ENCODE peak calls at places on chromosomes 12 and 14, in nine cellular contexts. One of them, this sample, is unnamed.

GRCh38 chr14:22839159-22839779 is 2.9 kb downstream of the MMP14 start:
- DNase-seq in IMR-90: peak; percentile 54
- DNase-seq in CD8-positive, alpha-beta T cell: no peak
- DNase-seq in endodermal cell: no peak
- DNase-seq in CD8-positive, alpha-beta memory T cell: no peak
- DNase-seq in GM23248: peak; percentile 60
- DNase-seq in aorta: no peak
- DNase-seq in tibial artery: peak; percentile 85
- DNase-seq in heart left ventricle: no peak
- DNase-seq in this sample: peak; percentile 90

GRCh38 chr12:67750528-67751183 is 102.1 kb downstream of the DYRK2 start:
- DNase-seq in IMR-90: no peak
- DNase-seq in CD8-positive, alpha-beta T cell: no peak
- DNase-seq in endodermal cell: no peak
- DNase-seq in CD8-positive, alpha-beta memory T cell: no peak
- DNase-seq in GM23248: peak; percentile 13
- DNase-seq in aorta: no peak
- DNase-seq in tibial artery: no peak
- DNase-seq in heart left ventricle: no peak
- DNase-seq in this sample: no peak

GRCh38 chr12:96172981-96173380 is 21.2 kb upstream of the ELK3 start:
- DNase-seq in IMR-90: no peak
- DNase-seq in CD8-positive, alpha-beta T cell: no peak
- DNase-seq in endodermal cell: no peak
- DNase-seq in CD8-positive, alpha-beta memory T cell: no peak
- DNase-seq in GM23248: no peak
- DNase-seq in aorta: no peak
- DNase-seq in tibial artery: no peak
- DNase-seq in heart left ventricle: no peak
- DNase-seq in this sample: no peak

GRCh38 chr12:124917135-124917840 is 2.8 kb upstream of the UBC start:
- DNase-seq in IMR-90: peak; percentile 100
- DNase-seq in CD8-positive, alpha-beta T cell: peak; percentile 87
- DNase-seq in endodermal cell: peak; percentile 100
- DNase-seq in CD8-positive, alpha-beta memory T cell: peak; percentile 96
- DNase-seq in GM23248: peak; percentile 100
- DNase-seq in aorta: peak; percentile 99
- DNase-seq in tibial artery: peak; percentile 98
- DNase-seq in heart left ventricle: peak; percentile 98
- DNase-seq in this sample: peak; percentile 99

GRCh38 chr12:554001-554285 is 94.2 kb downstream of the B4GALNT3 start:
- DNase-seq in IMR-90: no peak
- DNase-seq in CD8-positive, alpha-beta T cell: no peak
- DNase-seq in endodermal cell: no peak
- DNase-seq in CD8-positive, alpha-beta memory T cell: no peak
- DNase-seq in GM23248: no peak
- DNase-seq in aorta: peak; percentile 30
- DNase-seq in tibial artery: no peak
- DNase-seq in heart left ventricle: no peak
- DNase-seq in this sample: no peak

GRCh38 chr14:51639668-51640316 is 11.9 kb upstream of the FRMD6 start:
- DNase-seq in IMR-90: no peak
- DNase-seq in CD8-positive, alpha-beta T cell: no peak
- DNase-seq in endodermal cell: no peak
- DNase-seq in CD8-positive, alpha-beta memory T cell: no peak
- DNase-seq in GM23248: no peak
- DNase-seq in aorta: no peak
- DNase-seq in tibial artery: no peak
- DNase-seq in heart left ventricle: no peak
- DNase-seq in this sample: no peak

GRCh38 chr12:67705394-67706370 is 57.1 kb downstream of the DYRK2 start:
- DNase-seq in IMR-90: peak; percentile 82
- DNase-seq in CD8-positive, alpha-beta T cell: no peak
- DNase-seq in endodermal cell: no peak
- DNase-seq in CD8-positive, alpha-beta memory T cell: no peak
- DNase-seq in GM23248: peak; percentile 67
- DNase-seq in aorta: no peak
- DNase-seq in tibial artery: no peak
- DNase-seq in heart left ventricle: peak; percentile 52
- DNase-seq in this sample: no peak

GRCh38 chr14:74569826-74570591 is 42.0 kb downstream of the LTBP2 start:
- DNase-seq in IMR-90: peak; percentile 21
- DNase-seq in CD8-positive, alpha-beta T cell: no peak
- DNase-seq in endodermal cell: no peak
- DNase-seq in CD8-positive, alpha-beta memory T cell: no peak
- DNase-seq in GM23248: peak; percentile 28
- DNase-seq in aorta: peak; percentile 65
- DNase-seq in tibial artery: no peak
- DNase-seq in heart left ventricle: no peak
- DNase-seq in this sample: peak; percentile 88

GRCh38 chr14:34981743-34982420 is 910 bp upstream of the SRP54 start:
- DNase-seq in IMR-90: peak; percentile 50
- DNase-seq in CD8-positive, alpha-beta T cell: peak; percentile 31
- DNase-seq in endodermal cell: peak; percentile 76
- DNase-seq in CD8-positive, alpha-beta memory T cell: peak; percentile 59
- DNase-seq in GM23248: peak; percentile 73
- DNase-seq in aorta: peak; percentile 48
- DNase-seq in tibial artery: peak; percentile 22
- DNase-seq in heart left ventricle: no peak
- DNase-seq in this sample: no peak

GRCh38 chr12:105378821-105379400 is 48.4 kb downstream of the C12orf75 start:
- DNase-seq in IMR-90: no peak
- DNase-seq in CD8-positive, alpha-beta T cell: no peak
- DNase-seq in endodermal cell: peak; percentile 68
- DNase-seq in CD8-positive, alpha-beta memory T cell: no peak
- DNase-seq in GM23248: peak; percentile 47
- DNase-seq in aorta: no peak
- DNase-seq in tibial artery: no peak
- DNase-seq in heart left ventricle: no peak
- DNase-seq in this sample: no peak

GRCh38 chr12:79691299-79692248 is 810 bp upstream of the PAWR start:
- DNase-seq in IMR-90: peak; percentile 93
- DNase-seq in CD8-positive, alpha-beta T cell: no peak
- DNase-seq in endodermal cell: peak; percentile 73
- DNase-seq in CD8-positive, alpha-beta memory T cell: no peak
- DNase-seq in GM23248: peak; percentile 96
- DNase-seq in aorta: no peak
- DNase-seq in tibial artery: no peak
- DNase-seq in heart left ventricle: peak; percentile 31
- DNase-seq in this sample: peak; percentile 93

GRCh38 chr14:30211326-30211725 is 283.7 kb upstream of the PRKD1 start:
- DNase-seq in IMR-90: peak; percentile 34
- DNase-seq in CD8-positive, alpha-beta T cell: no peak
- DNase-seq in endodermal cell: no peak
- DNase-seq in CD8-positive, alpha-beta memory T cell: no peak
- DNase-seq in GM23248: peak; percentile 52
- DNase-seq in aorta: no peak
- DNase-seq in tibial artery: no peak
- DNase-seq in heart left ventricle: no peak
- DNase-seq in this sample: no peak

GRCh38 chr12:113577464-113578121 is 105.9 kb upstream of the LHX5 start:
- DNase-seq in IMR-90: no peak
- DNase-seq in CD8-positive, alpha-beta T cell: no peak
- DNase-seq in endodermal cell: peak; percentile 49
- DNase-seq in CD8-positive, alpha-beta memory T cell: no peak
- DNase-seq in GM23248: no peak
- DNase-seq in aorta: no peak
- DNase-seq in tibial artery: no peak
- DNase-seq in heart left ventricle: no peak
- DNase-seq in this sample: no peak

GRCh38 chr14:104882325-104882973 is 17.4 kb downstream of the CEP170B start:
- DNase-seq in IMR-90: no peak
- DNase-seq in CD8-positive, alpha-beta T cell: no peak
- DNase-seq in endodermal cell: peak; percentile 91
- DNase-seq in CD8-positive, alpha-beta memory T cell: peak; percentile 36
- DNase-seq in GM23248: no peak
- DNase-seq in aorta: peak; percentile 38
- DNase-seq in tibial artery: no peak
- DNase-seq in heart left ventricle: no peak
- DNase-seq in this sample: peak; percentile 81

GRCh38 chr12:4172999-4173398 is 100.6 kb upstream of the CCND2 start:
- DNase-seq in IMR-90: peak; percentile 26
- DNase-seq in CD8-positive, alpha-beta T cell: no peak
- DNase-seq in endodermal cell: peak; percentile 20
- DNase-seq in CD8-positive, alpha-beta memory T cell: no peak
- DNase-seq in GM23248: peak; percentile 14
- DNase-seq in aorta: no peak
- DNase-seq in tibial artery: no peak
- DNase-seq in heart left ventricle: no peak
- DNase-seq in this sample: no peak

GRCh38 chr12:101040936-101041335 is 169.1 kb downstream of the SLC5A8 start:
- DNase-seq in IMR-90: no peak
- DNase-seq in CD8-positive, alpha-beta T cell: no peak
- DNase-seq in endodermal cell: no peak
- DNase-seq in CD8-positive, alpha-beta memory T cell: no peak
- DNase-seq in GM23248: peak; percentile 29
- DNase-seq in aorta: no peak
- DNase-seq in tibial artery: no peak
- DNase-seq in heart left ventricle: no peak
- DNase-seq in this sample: peak; percentile 40

GRCh38 chr12:11650279-11650696 is 814 bp downstream of the ETV6 start:
- DNase-seq in IMR-90: no peak
- DNase-seq in CD8-positive, alpha-beta T cell: no peak
- DNase-seq in endodermal cell: no peak
- DNase-seq in CD8-positive, alpha-beta memory T cell: no peak
- DNase-seq in GM23248: no peak
- DNase-seq in aorta: peak; percentile 59
- DNase-seq in tibial artery: no peak
- DNase-seq in heart left ventricle: peak; percentile 49
- DNase-seq in this sample: no peak

GRCh38 chr14:103260629-103261124 is 73.4 kb upstream of the EIF5 start:
- DNase-seq in IMR-90: peak; percentile 63
- DNase-seq in CD8-positive, alpha-beta T cell: no peak
- DNase-seq in endodermal cell: no peak
- DNase-seq in CD8-positive, alpha-beta memory T cell: no peak
- DNase-seq in GM23248: peak; percentile 75
- DNase-seq in aorta: peak; percentile 73
- DNase-seq in tibial artery: peak; percentile 53
- DNase-seq in heart left ventricle: peak; percentile 67
- DNase-seq in this sample: peak; percentile 45

GRCh38 chr14:69052181-69052601 is 73.1 kb upstream of the ACTN1 start:
- DNase-seq in IMR-90: no peak
- DNase-seq in CD8-positive, alpha-beta T cell: no peak
- DNase-seq in endodermal cell: peak; percentile 60
- DNase-seq in CD8-positive, alpha-beta memory T cell: no peak
- DNase-seq in GM23248: no peak
- DNase-seq in aorta: no peak
- DNase-seq in tibial artery: no peak
- DNase-seq in heart left ventricle: no peak
- DNase-seq in this sample: no peak

GRCh38 chr14:77107228-77107627 is 9.2 kb downstream of the CIPC start:
- DNase-seq in IMR-90: no peak
- DNase-seq in CD8-positive, alpha-beta T cell: no peak
- DNase-seq in endodermal cell: no peak
- DNase-seq in CD8-positive, alpha-beta memory T cell: no peak
- DNase-seq in GM23248: peak; percentile 21
- DNase-seq in aorta: no peak
- DNase-seq in tibial artery: peak; percentile 47
- DNase-seq in heart left ventricle: no peak
- DNase-seq in this sample: no peak
- H3K36me3 ChIP-seq in IMR-90: peaks cover 10% of the 10 kb centered on the region
- H3K36me3 ChIP-seq in CD8-positive, alpha-beta T cell: peaks cover 8% of the 10 kb centered on the region
- H3K36me3 ChIP-seq in endodermal cell: peaks cover 49% of the 10 kb centered on the region
- H3K36me3 ChIP-seq in CD8-positive, alpha-beta memory T cell: peaks cover 14% of the 10 kb centered on the region
- H3K36me3 ChIP-seq in GM23248: peaks cover 7% of the 10 kb centered on the region
- H3K36me3 ChIP-seq in aorta: peaks cover 3% of the 10 kb centered on the region
- H3K36me3 ChIP-seq in tibial artery: peaks cover 46% of the 10 kb centered on the region
- H3K36me3 ChIP-seq in heart left ventricle: no peaks in the 10 kb centered on the region
- H3K36me3 ChIP-seq in this sample: peaks cover 9% of the 10 kb centered on the region

DNA sequence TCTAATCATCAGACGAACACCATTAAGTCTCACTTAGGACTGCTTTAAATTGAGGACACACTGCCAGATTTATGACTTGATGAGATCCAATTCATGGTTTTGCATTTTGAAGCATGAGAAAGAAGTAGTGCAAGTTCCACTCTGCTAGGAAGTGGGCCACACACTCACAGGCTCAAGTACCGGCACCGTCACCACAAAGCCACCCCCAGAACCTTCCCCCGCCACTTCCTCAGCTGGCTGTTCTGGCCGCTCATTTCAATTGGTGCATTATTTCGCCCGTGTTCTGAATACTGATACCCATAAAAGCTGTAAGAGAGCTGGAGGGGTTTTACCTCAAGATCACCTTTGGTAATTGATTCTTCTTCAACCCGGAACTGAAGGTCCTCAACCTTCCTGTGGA is 70.1 kb downstream of the CLIP1 start:
- DNase-seq in IMR-90: no peak
- DNase-seq in CD8-positive, alpha-beta T cell: peak; percentile 9
- DNase-seq in endodermal cell: no peak
- DNase-seq in CD8-positive, alpha-beta memory T cell: no peak
- DNase-seq in GM23248: no peak
- DNase-seq in aorta: no peak
- DNase-seq in tibial artery: no peak
- DNase-seq in heart left ventricle: no peak
- DNase-seq in this sample: no peak
- H3K36me3 ChIP-seq in IMR-90: peaks cover 43% of the 10 kb centered on the region
- H3K36me3 ChIP-seq in CD8-positive, alpha-beta T cell: peaks cover 3% of the 10 kb centered on the region
- H3K36me3 ChIP-seq in endodermal cell: peaks cover 67% of the 10 kb centered on the region
- H3K36me3 ChIP-seq in CD8-positive, alpha-beta memory T cell: peaks cover 18% of the 10 kb centered on the region
- H3K36me3 ChIP-seq in GM23248: peaks cover 45% of the 10 kb centered on the region
- H3K36me3 ChIP-seq in aorta: peaks cover 6% of the 10 kb centered on the region
- H3K36me3 ChIP-seq in tibial artery: peaks cover 62% of the 10 kb centered on the region
- H3K36me3 ChIP-seq in heart left ventricle: no peaks in the 10 kb centered on the region
- H3K36me3 ChIP-seq in this sample: peaks cover 20% of the 10 kb centered on the region

DNA sequence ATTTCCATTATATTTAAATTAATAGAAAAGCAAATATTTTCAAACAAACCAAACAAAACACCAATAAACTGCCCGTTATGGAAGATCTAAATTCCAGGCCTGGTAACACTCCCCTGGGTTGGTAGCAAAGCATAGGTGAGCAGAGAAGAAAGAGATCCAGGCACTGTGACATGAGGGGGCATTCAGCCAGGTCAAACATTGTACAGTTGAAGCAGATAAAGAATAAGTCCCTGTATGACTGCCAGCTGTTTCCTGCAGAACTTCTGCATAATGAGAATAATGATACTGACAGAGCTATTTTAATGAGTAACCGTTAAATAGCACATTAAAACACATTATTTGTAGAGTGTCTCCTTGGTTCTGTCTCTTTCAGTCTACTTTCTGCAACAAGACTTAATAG is 35.4 kb downstream of the SLC38A1 start:
- DNase-seq in IMR-90: no peak
- DNase-seq in CD8-positive, alpha-beta T cell: no peak
- DNase-seq in endodermal cell: no peak
- DNase-seq in CD8-positive, alpha-beta memory T cell: no peak
- DNase-seq in GM23248: no peak
- DNase-seq in aorta: no peak
- DNase-seq in tibial artery: no peak
- DNase-seq in heart left ventricle: no peak
- DNase-seq in this sample: no peak
- H3K36me3 ChIP-seq in IMR-90: peaks cover 12% of the 10 kb centered on the region
- H3K36me3 ChIP-seq in CD8-positive, alpha-beta T cell: peaks cover 26% of the 10 kb centered on the region
- H3K36me3 ChIP-seq in endodermal cell: peaks cover 75% of the 10 kb centered on the region
- H3K36me3 ChIP-seq in CD8-positive, alpha-beta memory T cell: peaks cover 36% of the 10 kb centered on the region
- H3K36me3 ChIP-seq in GM23248: peaks cover 28% of the 10 kb centered on the region
- H3K36me3 ChIP-seq in aorta: peaks cover 1% of the 10 kb centered on the region
- H3K36me3 ChIP-seq in tibial artery: no peaks in the 10 kb centered on the region
- H3K36me3 ChIP-seq in heart left ventricle: no peaks in the 10 kb centered on the region
- H3K36me3 ChIP-seq in this sample: peaks cover 10% of the 10 kb centered on the region

DNA sequence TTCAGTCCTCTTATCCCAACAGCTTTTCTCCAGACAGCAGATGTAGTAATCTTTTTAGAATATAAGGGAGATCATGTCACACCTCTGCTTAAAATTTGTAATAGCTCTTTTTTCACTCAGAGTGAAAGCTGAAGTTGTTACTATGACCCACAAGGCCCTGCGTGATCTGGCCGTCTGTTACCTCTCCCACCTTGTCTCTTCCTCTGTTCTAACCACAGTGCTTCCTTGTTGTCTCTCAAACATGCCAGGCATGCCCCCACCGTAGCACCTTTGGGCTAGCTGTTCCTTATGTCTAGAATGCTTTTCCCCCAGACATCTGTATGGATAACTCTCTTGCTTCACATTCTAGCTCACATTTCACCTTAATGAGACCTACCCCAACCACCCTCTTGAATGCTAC is 6.5 kb downstream of the NECAP1 start:
- DNase-seq in IMR-90: no peak
- DNase-seq in CD8-positive, alpha-beta T cell: peak; percentile 50
- DNase-seq in endodermal cell: no peak
- DNase-seq in CD8-positive, alpha-beta memory T cell: peak; percentile 70
- DNase-seq in GM23248: no peak
- DNase-seq in aorta: no peak
- DNase-seq in tibial artery: no peak
- DNase-seq in heart left ventricle: no peak
- DNase-seq in this sample: no peak
- H3K36me3 ChIP-seq in IMR-90: peaks cover 27% of the 10 kb centered on the region
- H3K36me3 ChIP-seq in CD8-positive, alpha-beta T cell: peaks cover 35% of the 10 kb centered on the region
- H3K36me3 ChIP-seq in endodermal cell: peaks cover 37% of the 10 kb centered on the region
- H3K36me3 ChIP-seq in CD8-positive, alpha-beta memory T cell: peaks cover 33% of the 10 kb centered on the region
- H3K36me3 ChIP-seq in GM23248: peaks cover 26% of the 10 kb centered on the region
- H3K36me3 ChIP-seq in aorta: peaks cover 5% of the 10 kb centered on the region
- H3K36me3 ChIP-seq in tibial artery: peaks cover 40% of the 10 kb centered on the region
- H3K36me3 ChIP-seq in heart left ventricle: no peaks in the 10 kb centered on the region
- H3K36me3 ChIP-seq in this sample: peaks cover 9% of the 10 kb centered on the region

This sample was measured in bronchial epithelial cell.